ENCODE peak calls at places on chromosomes 12 and 14, in seven cellular contexts. V is kidney glomerular epithelial cell; X is nucleus accumbens; C is stimulated activated CD8-positive, alpha-beta memory T cell treated with anti-CD3 and anti-CD28 coated beads, Interleukin-7, amount 100 ng/mL, for 4 hours; Z is skeletal muscle cell; H is pons; M is GM23338. P is an unnamed sample.

GRCh38 chr12:109777544-109777943 is 55.7 kb downstream of the TRPV4 start:
- DNase-seq in V (no peak), X (no peak), C (no peak), Z (no peak), H (no peak), M (peak), P (no peak)

GRCh38 chr12:49043856-49044258 is 16.7 kb downstream of the KMT2D start:
- DNase-seq in V (peak), X (peak), C (peak), Z (no peak), H (no peak), M (peak), P (no peak)

GRCh38 chr14:76115010-76115422 is 36.7 kb upstream of the GPATCH2L start:
- DNase-seq in V (no peak), X (no peak), C (no peak), Z (no peak), H (no peak), M (peak), P (no peak)

GRCh38 chr14:36505193-36505815 is 14.7 kb downstream of the NKX2-1 start:
- DNase-seq in V (no peak), X (no peak), C (no peak), Z (no peak), H (no peak), M (peak), P (no peak)

GRCh38 chr14:61528591-61529021 is 166.7 kb upstream of the HIF1A start:
- DNase-seq in V (no peak), X (no peak), C (no peak), Z (peak), H (no peak), M (no peak), P (peak)

GRCh38 chr12:91628656-91629055 is 446.0 kb upstream of the DCN start:
- DNase-seq in V (no peak), X (no peak), C (no peak), Z (no peak), H (no peak), M (no peak), P (no peak)

GRCh38 chr12:65632131-65632855 is 192.0 kb upstream of the HMGA2 start:
- DNase-seq in V (no peak), X (peak), C (no peak), Z (no peak), H (no peak), M (no peak), P (no peak)

GRCh38 chr12:5941907-5942306 is 3.2 kb downstream of the ANO2 start:
- DNase-seq in V (no peak), X (no peak), C (no peak), Z (no peak), H (no peak), M (no peak), P (no peak)

GRCh38 chr12:67650528-67651379 is 2.2 kb downstream of the DYRK2 start:
- DNase-seq in V (peak), X (no peak), C (no peak), Z (no peak), H (no peak), M (no peak), P (no peak)

GRCh38 chr12:50219544-50219943 is 52.4 kb upstream of the CERS5 start:
- DNase-seq in V (no peak), X (no peak), C (no peak), Z (no peak), H (no peak), M (no peak), P (no peak)

GRCh38 chr12:52029686-52030085 is 21.6 kb upstream of the NR4A1 start:
- DNase-seq in V (peak), X (peak), C (no peak), Z (no peak), H (no peak), M (peak), P (no peak)

GRCh38 chr14:84458881-84459280 is 1071.1 kb upstream of the FLRT2 start:
- DNase-seq in V (no peak), X (peak), C (no peak), Z (no peak), H (peak), M (no peak), P (no peak)

GRCh38 chr14:58876613-58877012 is 238.9 kb downstream of the DACT1 start:
- DNase-seq in V (no peak), X (no peak), C (no peak), Z (peak), H (no peak), M (no peak), P (no peak)

GRCh38 chr14:68955164-68955921 is 23.8 kb downstream of the ACTN1 start:
- DNase-seq in V (no peak), X (no peak), C (no peak), Z (no peak), H (no peak), M (no peak), P (no peak)

GRCh38 chr12:120759591-120760348 is 34.1 kb downstream of the ACADS start:
- DNase-seq in V (no peak), X (no peak), C (no peak), Z (no peak), H (no peak), M (no peak), P (no peak)

GRCh38 chr14:21071225-21072041 is 1.3 kb downstream of the ARHGEF40 start:
- DNase-seq in V (peak), X (peak), C (peak), Z (peak), H (peak), M (peak), P (no peak)

GRCh38 chr12:131103614-131104463 is 150.1 kb downstream of the ADGRD1 start:
- DNase-seq in V (no peak), X (no peak), C (no peak), Z (no peak), H (no peak), M (no peak), P (no peak)

GRCh38 chr12:113659416-113659815 is 187.7 kb upstream of the LHX5 start:
- DNase-seq in V (no peak), X (no peak), C (no peak), Z (no peak), H (no peak), M (no peak), P (no peak)

GRCh38 chr12:124184456-124184855 is 110.4 kb upstream of the RFLNA start:
- DNase-seq in V (no peak), X (no peak), C (no peak), Z (no peak), H (no peak), M (no peak), P (no peak)

GRCh38 chr14:70935135-70935534 is 27.9 kb downstream of the PCNX1 start:
- DNase-seq in V (no peak), X (no peak), C (no peak), Z (no peak), H (no peak), M (no peak), P (no peak)

GRCh38 chr12:64580681-64581080 is 29.6 kb upstream of the RASSF3 start:
- DNase-seq in V (no peak), X (no peak), C (no peak), Z (no peak), H (no peak), M (no peak), P (no peak)

GRCh38 chr12:61282790-61283575 is 977.2 kb upstream of the USP15 start:
- DNase-seq in V (peak), X (no peak), C (no peak), Z (no peak), H (no peak), M (no peak), P (no peak)

GRCh38 chr12:85016423-85016822 is 19.7 kb downstream of the TSPAN19 start:
- DNase-seq in V (peak), X (peak), C (no peak), Z (peak), H (peak), M (no peak), P (peak)

GRCh38 chr12:120231316-120232011 is 30.6 kb upstream of the RPLP0 start:
- DNase-seq in V (peak), X (no peak), C (peak), Z (peak), H (no peak), M (peak), P (peak)

GRCh38 chr14:25121342-25122129 is 71.6 kb upstream of the STXBP6 start:
- DNase-seq in V (no peak), X (no peak), C (no peak), Z (peak), H (no peak), M (peak), P (no peak)

GRCh38 chr12:118015944-118016343 is 559 bp upstream of the RFC5 start:
- DNase-seq in V (no peak), X (no peak), C (no peak), Z (no peak), H (no peak), M (no peak), P (no peak)

GRCh38 chr14:94158239-94158888 is 15.8 kb upstream of the PPP4R4 start:
- DNase-seq in V (no peak), X (no peak), C (no peak), Z (no peak), H (no peak), M (no peak), P (no peak)

GRCh38 chr12:75437564-75437963 is 43.0 kb upstream of the GLIPR1 start:
- DNase-seq in V (peak), X (no peak), C (no peak), Z (no peak), H (peak), M (no peak), P (no peak)

GRCh38 chr12:52059582-52060497 is 8.6 kb downstream of the NR4A1 start:
- DNase-seq in V (no peak), X (peak), C (no peak), Z (no peak), H (no peak), M (no peak), P (no peak)

GRCh38 chr14:89669209-89669608 is 252.2 kb upstream of the FOXN3 start:
- DNase-seq in V (no peak), X (no peak), C (peak), Z (no peak), H (peak), M (no peak), P (no peak)

GRCh38 chr12:123450636-123451035 is 7.3 kb upstream of the SNRNP35 start:
- DNase-seq in V (no peak), X (no peak), C (no peak), Z (no peak), H (no peak), M (no peak), P (no peak)

GRCh38 chr14:61184117-61184516 is 97.0 kb downstream of the TMEM30B start:
- DNase-seq in V (peak), X (no peak), C (no peak), Z (peak), H (no peak), M (no peak), P (peak)

GRCh38 chr12:103548622-103549601 is 38.2 kb upstream of the STAB2 start:
- DNase-seq in V (peak), X (peak), C (peak), Z (no peak), H (peak), M (peak), P (peak)

GRCh38 chr14:65151329-65152010 is 49.2 kb upstream of the MAX start:
- DNase-seq in V (no peak), X (no peak), C (no peak), Z (no peak), H (no peak), M (no peak), P (no peak)

GRCh38 chr12:20212658-20213387 is 155.5 kb upstream of the PDE3A start:
- DNase-seq in V (peak), X (peak), C (no peak), Z (peak), H (peak), M (peak), P (peak)

GRCh38 chr12:129840145-129840884 is 63.5 kb downstream of the TMEM132D start:
- DNase-seq in V (no peak), X (no peak), C (no peak), Z (no peak), H (no peak), M (no peak), P (no peak)

GRCh38 chr14:22850944-22851790 is 14.8 kb downstream of the MMP14 start:
- DNase-seq in V (no peak), X (peak), C (no peak), Z (peak), H (no peak), M (no peak), P (no peak)

GRCh38 chr14:98957211-98958047 is 314.6 kb downstream of the BCL11B start:
- DNase-seq in V (no peak), X (no peak), C (no peak), Z (peak), H (no peak), M (no peak), P (no peak)

GRCh38 chr14:29800961-29801360 is 126.7 kb downstream of the PRKD1 start:
- DNase-seq in V (no peak), X (no peak), C (no peak), Z (no peak), H (no peak), M (peak), P (no peak)

P was measured in AG04449.